ENCODE peak calls at places on chromosomes 1 and 21, in five cellular contexts. H, M, G, C and U are unnamed samples.
A peak's percentile ranks its signal among the peaks of the same experiment; 100 is the strongest.

GRCh38 chr21:40706806-40707205 is 140.2 kb downstream of the DSCAM start:
- DNase-seq in H (no peak), M (no peak), G (no peak), C (no peak), U (no peak)

GRCh38 chr1:204296431-204296988 is 63.2 kb downstream of the PLEKHA6 start:
- DNase-seq in H (no peak), M (no peak), G (no peak), C (no peak), U (no peak)

GRCh38 chr1:91750398-91750996 is 135.5 kb downstream of the TGFBR3 start:
- DNase-seq in H (no peak), M (no peak), G (no peak), C (no peak), U (no peak)

GRCh38 chr21:38993561-38993960 is 187.8 kb downstream of the ETS2 start:
- DNase-seq in H (no peak), M (no peak), G (peak; percentile 43), C (no peak), U (no peak)

GRCh38 chr1:9107156-9107555 is 21.7 kb downstream of the GPR157 start:
- DNase-seq in H (no peak), M (no peak), G (no peak), C (no peak), U (no peak)

GRCh38 chr1:24966724-24967346 is 36.8 kb upstream of the RUNX3 start:
- DNase-seq in H (no peak), M (no peak), G (no peak), C (no peak), U (no peak)

GRCh38 chr1:74641876-74642275 is 31.7 kb downstream of the ERICH3 start:
- DNase-seq in H (no peak), M (no peak), G (no peak), C (no peak), U (no peak)

GRCh38 chr1:196861429-196861828 is 26.4 kb upstream of the CFHR4 start:
- DNase-seq in H (no peak), M (no peak), G (no peak), C (no peak), U (no peak)

GRCh38 chr1:223752721-223753515 is 40.6 kb downstream of the CAPN2 start:
- DNase-seq in H (no peak), M (no peak), G (no peak), C (no peak), U (no peak)

GRCh38 chr1:79792212-79792575 is 785.7 kb upstream of the ADGRL4 start:
- DNase-seq in H (no peak), M (no peak), G (no peak), C (no peak), U (no peak)

GRCh38 chr21:41499920-41500319 is 8.0 kb downstream of the TMPRSS2 start:
- DNase-seq in H (no peak), M (no peak), G (no peak), C (no peak), U (no peak)

GRCh38 chr1:214402583-214403216 is 121.7 kb downstream of the SMYD2 start:
- DNase-seq in H (no peak), M (no peak), G (no peak), C (no peak), U (no peak)

GRCh38 chr1:39898146-39898545 is 3.6 kb downstream of the MYCL start:
- DNase-seq in H (no peak), M (no peak), G (no peak), C (no peak), U (no peak)

GRCh38 chr1:89908993-89909436 is 85.9 kb upstream of the ZNF326 start:
- DNase-seq in H (no peak), M (no peak), G (no peak), C (no peak), U (no peak)

GRCh38 chr1:24178404-24178803 is 8.7 kb downstream of the IFNLR1 start:
- DNase-seq in H (no peak), M (no peak), G (no peak), C (peak; percentile 37), U (no peak)

GRCh38 chr1:38941527-38942019 is at the start of gene RHBDL2:
- DNase-seq in H (peak; percentile 68), M (peak; percentile 54), G (peak; percentile 22), C (no peak), U (peak; percentile 88)

GRCh38 chr1:3787347-3787710 is 9.0 kb downstream of the LRRC47 start:
- DNase-seq in H (no peak), M (no peak), G (no peak), C (no peak), U (no peak)

GRCh38 chr1:180372728-180373127 is 129.6 kb downstream of the ACBD6 start:
- DNase-seq in H (no peak), M (no peak), G (no peak), C (no peak), U (no peak)

GRCh38 chr21:36902793-36903192 is 63.7 kb downstream of the HLCS start:
- DNase-seq in H (no peak), M (no peak), G (no peak), C (no peak), U (no peak)

GRCh38 chr1:216750031-216750627 is 26.9 kb upstream of the ESRRG start:
- DNase-seq in H (no peak), M (no peak), G (peak; percentile 42), C (peak; percentile 81), U (no peak)

GRCh38 chr1:44168520-44169098 is 27.2 kb upstream of the KLF18 start:
- DNase-seq in H (no peak), M (no peak), G (no peak), C (no peak), U (no peak)

GRCh38 chr1:103267271-103267670 is 158.9 kb upstream of the COL11A1 start:
- DNase-seq in H (no peak), M (no peak), G (no peak), C (no peak), U (no peak)

GRCh38 chr1:2019571-2020309 is 595 bp downstream of the GABRD start:
- DNase-seq in H (no peak), M (no peak), G (no peak), C (no peak), U (no peak)

GRCh38 chr1:81477704-81478103 is 323.0 kb upstream of the ADGRL2 start:
- DNase-seq in H (no peak), M (no peak), G (no peak), C (no peak), U (no peak)

GRCh38 chr1:10019561-10019960 is 13.2 kb upstream of the UBE4B start:
- DNase-seq in H (no peak), M (no peak), G (no peak), C (no peak), U (no peak)

GRCh38 chr1:201619513-201619912 is 80.6 kb downstream of the NAV1 start:
- DNase-seq in H (no peak), M (no peak), G (no peak), C (no peak), U (no peak)

GRCh38 chr1:67683736-67684525 is 1.1 kb upstream of the GADD45A start:
- DNase-seq in H (no peak), M (no peak), G (peak; percentile 31), C (no peak), U (no peak)

GRCh38 chr1:109876617-109877319 is 33.9 kb upstream of the CSF1 start:
- DNase-seq in H (no peak), M (no peak), G (no peak), C (no peak), U (no peak)

GRCh38 chr1:24325587-24326449 is 6.7 kb downstream of the GRHL3 start:
- DNase-seq in H (no peak), M (no peak), G (no peak), C (no peak), U (no peak)

DNA sequence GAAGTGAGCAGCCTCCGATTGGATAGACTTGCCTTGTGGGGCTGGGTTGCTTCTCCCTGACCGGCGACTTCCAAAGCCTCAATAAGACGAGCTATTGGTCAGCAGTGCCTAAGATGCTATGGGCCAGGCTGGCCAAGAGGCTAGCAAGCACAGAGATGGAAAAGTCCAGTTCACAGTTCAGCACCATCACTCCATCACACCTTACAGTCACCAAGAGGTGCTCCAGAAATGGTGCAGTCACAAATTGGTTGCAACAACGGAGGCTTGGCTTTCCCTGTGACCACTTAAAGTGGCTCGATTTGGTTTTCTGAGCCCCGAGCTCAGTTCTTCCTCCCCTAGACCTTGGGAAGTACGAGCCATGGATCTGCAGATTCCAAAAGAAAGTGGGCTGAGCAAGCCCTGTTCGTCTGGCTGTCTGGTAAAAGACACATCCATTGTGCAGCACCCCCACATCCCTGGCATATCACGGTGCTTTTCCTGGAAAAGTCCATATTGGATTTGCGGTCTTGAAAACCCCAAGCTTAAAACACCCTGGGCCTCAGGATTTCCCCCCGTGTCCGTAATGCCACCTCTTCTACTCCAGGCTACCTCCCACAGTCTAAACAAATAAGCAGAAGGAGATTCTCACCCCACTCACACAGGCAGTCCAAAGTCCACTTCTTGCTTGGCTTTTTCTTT is 1.3 kb downstream of the SLAMF1 start:
- DNase-seq in H (no peak), M (no peak), G (no peak), C (no peak), U (no peak)
- H3K4me3 ChIP-seq in H (peak overlapping the region; percentile 34), M (no peak overlapping the region), G (no peak overlapping the region), C (no peak overlapping the region), U (no peak overlapping the region)

GRCh38 chr1:167815650-167816049 is 93.9 kb downstream of the MPZL1 start:
- DNase-seq in H (no peak), M (no peak), G (no peak), C (no peak), U (no peak)

GRCh38 chr1:167808690-167809089 is 86.9 kb downstream of the MPZL1 start:
- DNase-seq in H (no peak), M (no peak), G (no peak), C (no peak), U (no peak)

GRCh38 chr1:167808104-167808503 is 86.3 kb downstream of the MPZL1 start:
- DNase-seq in H (no peak), M (no peak), G (no peak), C (no peak), U (no peak)

GRCh38 chr1:167812972-167813371 is 91.2 kb downstream of the MPZL1 start:
- DNase-seq in H (no peak), M (no peak), G (no peak), C (no peak), U (no peak)
- H3K27ac ChIP-seq in H (no peak overlapping the region), M (no peak overlapping the region), G (no peak overlapping the region), C (no peak overlapping the region), U (no peak overlapping the region)

GRCh38 chr1:33025180-33025569 is 11.5 kb downstream of the AK2 start:
- DNase-seq in H (no peak), M (no peak), G (no peak), C (no peak), U (no peak)
- H3K36me3 ChIP-seq in H (peaks cover 47% of the 10 kb centered on the region), M (peaks cover 47% of the 10 kb centered on the region), G (no peaks in the 10 kb centered on the region), C (peaks cover 38% of the 10 kb centered on the region), U (peaks cover 52% of the 10 kb centered on the region)

DNA sequence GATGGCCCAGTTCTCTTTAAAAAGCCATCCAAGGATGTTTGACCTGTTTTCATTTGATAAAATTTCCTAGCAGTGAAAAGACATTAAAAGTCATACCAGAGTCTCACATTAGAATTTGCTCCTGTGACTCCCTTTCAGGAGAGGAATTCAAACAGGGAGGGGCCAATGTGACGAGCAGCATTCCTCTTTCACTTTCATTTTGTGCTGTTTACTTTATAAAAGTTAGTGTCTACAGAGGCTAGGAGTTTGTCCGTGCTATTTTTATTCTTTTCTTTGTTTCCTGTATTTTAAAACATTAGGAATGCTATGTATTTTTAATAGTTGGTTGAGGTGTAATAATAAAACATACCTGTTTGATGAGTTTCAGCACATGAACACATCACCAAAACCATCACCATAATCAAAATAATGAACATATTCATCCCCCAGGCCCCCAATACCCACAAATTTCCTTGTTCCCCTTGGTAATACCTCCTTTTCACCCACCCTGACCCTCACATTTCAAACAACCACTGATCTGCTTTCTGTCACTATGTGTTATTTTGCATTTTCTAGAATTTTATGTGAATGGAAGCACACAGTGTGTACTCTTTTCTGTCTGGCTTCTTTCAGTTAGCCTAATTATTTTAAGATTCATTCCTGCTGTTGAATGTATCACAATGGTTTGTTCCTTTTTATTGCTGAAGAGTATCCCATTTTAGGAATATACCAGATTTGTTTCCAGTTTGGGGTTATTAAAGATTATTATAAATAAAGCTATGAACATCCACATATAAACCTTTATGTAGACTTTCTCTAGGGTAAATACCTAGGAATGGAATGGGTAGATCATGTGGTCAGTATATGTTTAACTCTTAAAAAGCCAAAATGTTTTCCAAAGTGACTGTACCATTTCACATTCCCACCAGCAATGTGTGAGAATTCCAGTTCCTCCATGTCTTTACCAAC is 129.5 kb downstream of the TENT5C start:
- DNase-seq in H (no peak), M (no peak), G (no peak), C (no peak), U (no peak)
- H3K4me3 ChIP-seq in H (peak overlapping the region; percentile 38), M (peak overlapping the region; percentile 55), G (peak overlapping the region; percentile 47), C (peak overlapping the region; percentile 27), U (peak overlapping the region; percentile 8)